ENCODE peak calls at places on chromosomes 16 and 17, in six cellular contexts. V, O, M, J, X and E are unnamed samples.

GRCh38 chr17:31388351-31388750 is 3.1 kb upstream of the RAB11FIP4 start:
- DNase-seq in M (no peak), V (no peak), X (no peak), J (no peak), O (no peak), E (no peak)

GRCh38 chr17:52138752-52139151 is 19.8 kb downstream of the CA10 start:
- DNase-seq in V (no peak), O (no peak), J (no peak), M (no peak), X (no peak), E (no peak)

GRCh38 chr17:1730345-1731193 is 6.1 kb downstream of the WDR81 start:
- DNase-seq in M (peak; percentile 61), X (peak; percentile 94), O (no peak), J (peak; percentile 50), V (peak; percentile 95), E (no peak)

GRCh38 chr17:79732246-79732645 is 1.5 kb downstream of the ENPP7 start:
- DNase-seq in M (no peak), X (no peak), J (no peak), V (no peak), O (no peak), E (no peak)

GRCh38 chr17:38982858-38983746 is 15.9 kb upstream of the FBXO47 start:
- DNase-seq in O (peak; percentile 79), X (no peak), J (peak; percentile 75), V (peak; percentile 75), M (peak; percentile 45), E (no peak)

GRCh38 chr16:72064361-72064894 is 1.4 kb downstream of the HPR start:
- DNase-seq in J (no peak), M (no peak), V (no peak), O (no peak), X (no peak), E (no peak)

GRCh38 chr17:31015639-31016038 is 44.8 kb downstream of the RNF135 start:
- DNase-seq in M (no peak), O (no peak), V (no peak), J (no peak), X (no peak), E (no peak)

GRCh38 chr17:64133546-64134215 is 3.7 kb upstream of the ERN1 start:
- DNase-seq in M (peak; percentile 44), X (no peak), O (peak; percentile 82), V (no peak), J (peak; percentile 70), E (no peak)

GRCh38 chr17:72193395-72194106 is 72.7 kb downstream of the SOX9 start:
- DNase-seq in X (no peak), M (no peak), O (no peak), J (peak; percentile 69), V (no peak), E (no peak)

GRCh38 chr17:57463103-57463885 is 207.0 kb downstream of the MSI2 start:
- DNase-seq in X (no peak), J (peak; percentile 95), V (no peak), M (no peak), O (peak; percentile 61), E (no peak)

GRCh38 chr17:36088559-36089376 is 1.2 kb downstream of the CCL3 start:
- DNase-seq in O (no peak), J (no peak), V (no peak), M (no peak), X (no peak), E (no peak)

GRCh38 chr17:2085648-2085949 is 30.7 kb downstream of the HIC1 start:
- DNase-seq in V (peak; percentile 86), J (peak; percentile 69), X (no peak), O (no peak), M (no peak), E (no peak)

GRCh38 chr17:8053600-8053999 is 14.7 kb downstream of the ALOX15B start:
- DNase-seq in J (no peak), M (no peak), O (no peak), V (peak; percentile 20), X (no peak), E (no peak)

GRCh38 chr17:81923302-81924260 is 4.0 kb downstream of the MAFG start:
- DNase-seq in M (peak; percentile 64), J (peak; percentile 72), O (peak; percentile 91), V (peak; percentile 86), X (peak; percentile 36), E (no peak)

GRCh38 chr16:66270333-66270927 is 96.1 kb upstream of the CDH5 start:
- DNase-seq in O (peak; percentile 73), M (peak; percentile 41), V (peak; percentile 78), J (peak; percentile 54), X (peak; percentile 45), E (no peak)

GRCh38 chr17:61415374-61416210 is 15.9 kb downstream of the TBX2 start:
- DNase-seq in X (no peak), O (no peak), M (no peak), V (peak; percentile 51), J (peak; percentile 37), E (no peak)

GRCh38 chr17:73198930-73199260 is 6.0 kb downstream of the COG1 start:
- DNase-seq in O (no peak), X (no peak), M (no peak), V (no peak), J (no peak), E (no peak)

GRCh38 chr17:40818733-40819527 is 3.5 kb downstream of the KRT10 start:
- DNase-seq in M (peak; percentile 78), V (peak; percentile 86), X (peak; percentile 52), J (peak; percentile 73), O (peak; percentile 88), E (no peak)

GRCh38 chr17:81160306-81160705 is 5.0 kb upstream of the PVALEF start:
- DNase-seq in J (no peak), O (no peak), X (no peak), V (peak; percentile 71), M (peak; percentile 69), E (no peak)

GRCh38 chr17:17347956-17348871 is 45.0 kb downstream of the NT5M start:
- DNase-seq in X (no peak), M (no peak), O (no peak), J (no peak), V (peak; percentile 25), E (no peak)

GRCh38 chr16:31135535-31136286 is at the start of gene PRSS8:
- DNase-seq in M (peak; percentile 97), J (no peak), O (no peak), X (no peak), V (no peak), E (no peak)

GRCh38 chr17:34081269-34081668 is 173.8 kb upstream of the CCL2 start:
- DNase-seq in J (peak; percentile 6), X (no peak), V (no peak), M (no peak), O (peak; percentile 27), E (no peak)

GRCh38 chr16:19885456-19886060 is 910 bp upstream of the GPRC5B start:
- DNase-seq in O (no peak), V (no peak), J (no peak), M (peak; percentile 41), X (no peak), E (no peak)

GRCh38 chr17:14622622-14623101 is 321.8 kb downstream of the HS3ST3B1 start:
- DNase-seq in O (no peak), V (no peak), M (no peak), X (no peak), J (no peak), E (no peak)

GRCh38 chr16:23544436-23544835 is 12.7 kb downstream of the EARS2 start:
- DNase-seq in X (no peak), O (no peak), J (no peak), M (no peak), V (no peak), E (no peak)

GRCh38 chr17:3964203-3965122 is at the start of gene ATP2A3:
- DNase-seq in V (no peak), M (peak; percentile 42), J (no peak), O (no peak), X (no peak), E (no peak)
- H3K4me3 ChIP-seq in V (peak within 1 kb of the TSS; percentile 55), M (peak within 1 kb of the TSS; percentile 14), J (peak within 1 kb of the TSS; percentile 60), O (peak within 1 kb of the TSS; percentile 55), X (peak within 1 kb of the TSS; percentile 3), E (peak within 1 kb of the TSS; percentile 84)

GRCh38 chr16:2155091-2156024 is at the start of gene TRAF7:
- DNase-seq in J (peak; percentile 100), V (peak; percentile 100), M (peak; percentile 99), O (peak; percentile 100), X (peak; percentile 96), E (peak; percentile 95)
- TF ChIP-seq CTCF in J (no peak), V (no peak), M (peak; percentile 27), O (no peak), X (no peak), E (no peak)

GRCh38 chr16:83912152-83912948 is 13.4 kb downstream of the MLYCD start:
- DNase-seq in V (peak; percentile 36), M (no peak), X (no peak), J (no peak), O (no peak), E (no peak)
- TF ChIP-seq POLR2A in V (no peak), M (no peak), X (no peak), J (no peak), O (no peak), E (no peak)

GRCh38 chr16:27367463-27368357 is 34.3 kb upstream of the IL21R start:
- DNase-seq in M (peak; percentile 81), O (peak; percentile 74), J (peak; percentile 63), X (peak; percentile 53), V (peak; percentile 92), E (peak; percentile 34)
- H3K4me3 ChIP-seq in M (no peak overlapping the region), O (no peak overlapping the region), J (no peak overlapping the region), X (no peak overlapping the region), V (peak overlapping the region; percentile 33), E (peak overlapping the region; percentile 4)